ENCODE peak calls at places on chromosome 13, in nine cellular contexts. M is left ventricle myocardium inferior; G is lower lobe of right lung; F is psoas muscle; N is endothelial cell of umbilical vein; D is uterus; H is effector memory CD4-positive, alpha-beta T cell; R is body of pancreas; B is tibial nerve. W is an unnamed sample. For H3K36me3, the result is how much of the 10 kb centered on the place peaks cover.

GRCh38 chr13:40590112-40590862 is 76.2 kb downstream of the FOXO1 start:
- DNase-seq in M (no peak), G (no peak), F (no peak), N (no peak), D (no peak), H (no peak), R (no peak), B (no peak), W (no peak)

GRCh38 chr13:27919934-27920676 is at the start of gene PDX1:
- DNase-seq in M (peak), G (no peak), F (no peak), N (no peak), D (no peak), H (no peak), R (peak), B (no peak), W (peak)

GRCh38 chr13:32267836-32268439 is 47.2 kb downstream of the ZAR1L start:
- DNase-seq in M (no peak), G (no peak), F (no peak), N (peak), D (no peak), H (peak), R (peak), B (no peak), W (peak)

GRCh38 chr13:87954116-87954515 is 282.9 kb downstream of the SLITRK5 start:
- DNase-seq in M (no peak), G (no peak), F (no peak), N (no peak), D (no peak), H (no peak), R (no peak), B (no peak), W (no peak)

GRCh38 chr13:36975172-36975571 is 24.0 kb downstream of the ALG5 start:
- DNase-seq in M (no peak), G (no peak), F (no peak), N (no peak), D (no peak), H (no peak), R (no peak), B (no peak), W (no peak)

GRCh38 chr13:98033277-98034247 is 80.1 kb downstream of the IPO5 start:
- DNase-seq in M (no peak), G (no peak), F (no peak), N (peak), D (peak), H (no peak), R (peak), B (peak), W (peak)

GRCh38 chr13:21738636-21739035 is 67.8 kb downstream of the FGF9 start:
- DNase-seq in M (no peak), G (no peak), F (no peak), N (no peak), D (no peak), H (no peak), R (no peak), B (no peak), W (no peak)

GRCh38 chr13:33487575-33488243 is 202.2 kb upstream of the STARD13 start:
- DNase-seq in M (no peak), G (no peak), F (no peak), N (peak), D (peak), H (no peak), R (no peak), B (peak), W (peak)

GRCh38 chr13:46052314-46053161 is at the start of gene ZC3H13:
- DNase-seq in M (peak), G (peak), F (peak), N (peak), D (peak), H (peak), R (peak), B (peak), W (peak)

GRCh38 chr13:99857738-99858137 is 113.8 kb downstream of the ZIC5 start:
- DNase-seq in M (no peak), G (no peak), F (no peak), N (no peak), D (no peak), H (no peak), R (no peak), B (no peak), W (no peak)

GRCh38 chr13:99855516-99855915 is 116.1 kb downstream of the ZIC5 start:
- DNase-seq in M (no peak), G (no peak), F (no peak), N (no peak), D (no peak), H (no peak), R (no peak), B (no peak), W (no peak)

GRCh38 chr13:99856021-99856420 is 115.5 kb downstream of the ZIC5 start:
- DNase-seq in M (no peak), G (no peak), F (no peak), N (no peak), D (no peak), H (no peak), R (no peak), B (no peak), W (no peak)

GRCh38 chr13:99859178-99860177 is 112.1 kb downstream of the ZIC5 start:
- DNase-seq in M (no peak), G (no peak), F (no peak), N (no peak), D (no peak), H (no peak), R (no peak), B (no peak), W (no peak)

GRCh38 chr13:99854376-99854775 is 117.2 kb downstream of the ZIC5 start:
- DNase-seq in M (no peak), G (no peak), F (no peak), N (no peak), D (no peak), H (no peak), R (no peak), B (no peak), W (no peak)
- H3K4me3 ChIP-seq in M (no peak), G (no peak), F (no peak), N (no peak), D (no peak), H (no peak), R (no peak), B (no peak), W (no peak)

GRCh38 chr13:110469597-110469996 is 91.9 kb downstream of the RAB20 start:
- DNase-seq in M (no peak), G (peak), F (peak), N (no peak), D (no peak), H (no peak), R (no peak), B (no peak), W (no peak)
- H3K36me3 ChIP-seq in M (half or more), G (half or more), F (half or more), N (under half), D (under half), H (under half), R (under half), B (under half), W (under half)

GRCh38 chr13:99969368-99969933 is 2.1 kb downstream of the ZIC5 start:
- DNase-seq in M (no peak), G (no peak), F (no peak), N (no peak), D (no peak), H (no peak), R (no peak), B (no peak), W (peak)

GRCh38 chr13:99969934-99970760 is 1.4 kb downstream of the ZIC5 start:
- DNase-seq in M (no peak), G (no peak), F (no peak), N (no peak), D (no peak), H (no peak), R (no peak), B (no peak), W (peak)

GRCh38 chr13:99972190-99972731 is 694 bp upstream of the ZIC5 start:
- DNase-seq in M (no peak), G (no peak), F (no peak), N (no peak), D (no peak), H (no peak), R (no peak), B (no peak), W (peak)

GRCh38 chr13:99971576-99972189 is at the start of gene ZIC5:
- DNase-seq in M (no peak), G (no peak), F (no peak), N (no peak), D (no peak), H (no peak), R (no peak), B (no peak), W (peak)

DNA sequence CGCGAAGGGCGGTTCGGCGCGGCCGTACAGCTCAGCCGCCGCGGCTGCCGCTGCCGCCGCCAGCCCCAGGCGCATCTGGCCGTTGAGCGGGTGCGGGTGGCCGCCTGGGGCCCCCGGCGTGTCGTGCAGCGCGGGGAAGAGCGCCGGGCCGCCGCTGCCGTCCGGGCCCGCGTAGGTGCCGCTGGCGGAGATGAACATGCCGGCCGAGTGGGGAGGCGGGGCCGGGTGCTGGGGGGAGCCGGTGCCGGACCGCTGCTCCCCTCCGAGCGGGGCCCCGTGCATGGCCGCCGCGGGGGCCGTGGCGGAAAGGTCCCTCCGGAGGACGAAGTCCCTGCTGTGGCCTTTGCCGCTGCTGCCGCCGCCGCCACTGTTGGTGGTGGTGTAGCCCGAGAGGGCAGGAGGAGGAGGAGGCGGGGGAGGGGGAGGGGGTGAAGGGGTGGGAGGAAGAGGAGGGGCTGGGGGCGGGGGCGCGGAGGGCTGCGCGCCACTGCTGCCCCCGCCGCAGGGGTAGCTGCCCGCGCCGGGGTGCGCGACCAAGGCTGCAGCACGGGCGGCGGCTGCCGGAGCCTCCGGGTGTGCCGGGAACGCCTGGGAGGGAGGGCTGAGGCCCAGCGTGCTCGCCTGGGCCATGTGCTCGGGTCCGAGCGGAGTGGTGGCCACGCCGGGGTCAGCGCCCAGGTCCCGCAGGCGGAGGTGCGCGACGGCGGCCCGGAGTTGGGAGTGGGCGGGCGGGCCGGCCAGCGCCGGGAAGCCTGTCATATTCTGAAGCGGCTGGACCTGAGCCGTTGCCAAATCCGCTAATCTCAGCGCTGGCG is 599 bp downstream of the ZIC5 start:
- DNase-seq in M (no peak), G (no peak), F (no peak), N (no peak), D (no peak), H (no peak), R (no peak), B (no peak), W (peak)
- H3K4me3 ChIP-seq in M (peak), G (peak), F (peak), N (no peak), D (no peak), H (no peak), R (no peak), B (peak), W (peak)

GRCh38 chr13:48070942-48071341 is 24.0 kb downstream of the MED4 start:
- DNase-seq in M (no peak), G (no peak), F (no peak), N (no peak), D (no peak), H (no peak), R (no peak), B (no peak), W (no peak)
- H3K36me3 ChIP-seq in M (half or more), G (under half), F (half or more), N (under half), D (under half), H (under half), R (under half), B (under half), W (under half)

GRCh38 chr13:101648766-101649489 is 196.5 kb downstream of the ITGBL1 start:
- DNase-seq in M (no peak), G (no peak), F (no peak), N (no peak), D (no peak), H (no peak), R (no peak), B (no peak), W (no peak)
- H3K4me3 ChIP-seq in M (no peak), G (no peak), F (no peak), N (no peak), D (no peak), H (no peak), R (no peak), B (no peak), W (no peak)

GRCh38 chr13:79369226-79369625 is 36.8 kb downstream of the RBM26 start:
- DNase-seq in M (no peak), G (no peak), F (no peak), N (no peak), D (no peak), H (no peak), R (no peak), B (no peak), W (no peak)
- H3K36me3 ChIP-seq in M (half or more), G (half or more), F (half or more), N (under half), D (under half), H (half or more), R (under half), B (under half), W (under half)

GRCh38 chr13:42865703-42866102 is 84.3 kb downstream of the FAM216B start:
- DNase-seq in M (no peak), G (no peak), F (no peak), N (no peak), D (no peak), H (no peak), R (no peak), B (no peak), W (no peak)
- H3K4me3 ChIP-seq in M (peak), G (no peak), F (no peak), N (no peak), D (no peak), H (no peak), R (no peak), B (no peak), W (no peak)

W was measured in H7.